ENCODE peak calls at places on chromosomes 6 and 20, in seven cellular contexts. P is OCI-LY7, F is PC-3, S is SK-N-SH, T is HCT116, I is GM23248, X is neural progenitor cell. N is an unnamed sample. For H3K4me1, the result is how much of the 10 kb centered on the place peaks cover.

GRCh38 chr20:44810391-44811149 is at the start of gene RIMS4:
- DNase-seq in P (no peak), F (no peak), S (peak), T (no peak), I (peak), X (peak), N (peak)

GRCh38 chr6:121901432-121901831 is 466.0 kb downstream of the GJA1 start:
- DNase-seq in P (no peak), F (no peak), S (no peak), T (no peak), I (no peak), X (no peak), N (no peak)

GRCh38 chr6:6008648-6009421 is 2.1 kb upstream of the NRN1 start:
- DNase-seq in P (peak), F (peak), S (peak), T (peak), I (peak), X (peak), N (peak)

GRCh38 chr6:116556065-116556464 is 2.5 kb downstream of the CALHM4 start:
- DNase-seq in P (no peak), F (peak), S (no peak), T (no peak), I (peak), X (no peak), N (no peak)

GRCh38 chr20:61556116-61556515 is 304.1 kb downstream of the CDH4 start:
- DNase-seq in P (no peak), F (no peak), S (no peak), T (no peak), I (peak), X (no peak), N (no peak)

GRCh38 chr20:13105864-13106457 is 97.2 kb downstream of the SPTLC3 start:
- DNase-seq in P (peak), F (peak), S (peak), T (peak), I (peak), X (peak), N (peak)

GRCh38 chr6:158849899-158850806 is 31.0 kb upstream of the EZR start:
- DNase-seq in P (no peak), F (peak), S (no peak), T (peak), I (peak), X (no peak), N (peak)

GRCh38 chr6:169990095-169991030 is 238.9 kb downstream of the ERMARD start:
- DNase-seq in P (peak), F (no peak), S (no peak), T (no peak), I (no peak), X (no peak), N (no peak)

GRCh38 chr6:158358450-158359077 is 46.3 kb downstream of the TULP4 start:
- DNase-seq in P (no peak), F (no peak), S (peak), T (no peak), I (no peak), X (no peak), N (no peak)

GRCh38 chr6:25138024-25138696 is 141.0 kb upstream of the CARMIL1 start:
- DNase-seq in P (peak), F (peak), S (peak), T (no peak), I (peak), X (no peak), N (peak)

GRCh38 chr6:76495909-76496308 is 423.4 kb upstream of the IMPG1 start:
- DNase-seq in P (peak), F (no peak), S (no peak), T (no peak), I (no peak), X (no peak), N (no peak)

GRCh38 chr6:128808856-128809255 is 74.1 kb upstream of the LAMA2 start:
- DNase-seq in P (no peak), F (no peak), S (no peak), T (no peak), I (no peak), X (no peak), N (no peak)

GRCh38 chr20:44532981-44533331 is 11.1 kb upstream of the SERINC3 start:
- DNase-seq in P (no peak), F (peak), S (no peak), T (no peak), I (peak), X (no peak), N (no peak)

GRCh38 chr6:84785676-84786075 is 21.3 kb upstream of the TBX18 start:
- DNase-seq in P (no peak), F (no peak), S (no peak), T (no peak), I (peak), X (no peak), N (no peak)

GRCh38 chr6:150352321-150353296 is 16.2 kb upstream of the IYD start:
- DNase-seq in P (no peak), F (peak), S (no peak), T (no peak), I (peak), X (no peak), N (no peak)

GRCh38 chr6:163459536-163459935 is 45.0 kb downstream of the QKI start:
- DNase-seq in P (no peak), F (no peak), S (no peak), T (no peak), I (no peak), X (no peak), N (no peak)

GRCh38 chr20:37480915-37481314 is 40.1 kb upstream of the NNAT start:
- DNase-seq in P (no peak), F (no peak), S (no peak), T (no peak), I (no peak), X (no peak), N (no peak)

GRCh38 chr20:47318027-47318595 is 38.4 kb downstream of the ZMYND8 start:
- DNase-seq in P (no peak), F (peak), S (no peak), T (no peak), I (peak), X (peak), N (no peak)

GRCh38 chr20:18267815-18268214 is 20.5 kb upstream of the ZNF133 start:
- DNase-seq in P (no peak), F (no peak), S (no peak), T (no peak), I (no peak), X (peak), N (no peak)

GRCh38 chr20:48658198-48658476 is 169.7 kb downstream of the PREX1 start:
- DNase-seq in P (no peak), F (no peak), S (no peak), T (no peak), I (no peak), X (no peak), N (no peak)

GRCh38 chr20:50193169-50193850 is 2.7 kb downstream of the CEBPB start:
- DNase-seq in P (no peak), F (peak), S (no peak), T (no peak), I (peak), X (no peak), N (peak)

GRCh38 chr6:44527191-44527960 is 139.9 kb downstream of the CDC5L start:
- DNase-seq in P (no peak), F (no peak), S (no peak), T (no peak), I (no peak), X (no peak), N (no peak)

GRCh38 chr6:147418523-147418922 is 90.0 kb upstream of the SAMD5 start:
- DNase-seq in P (no peak), F (no peak), S (no peak), T (no peak), I (no peak), X (no peak), N (no peak)

GRCh38 chr20:31674895-31675827 is 37.4 kb downstream of the COX4I2 start:
- DNase-seq in P (peak), F (peak), S (peak), T (no peak), I (peak), X (no peak), N (no peak)

GRCh38 chr6:50123686-50124085 is 74.0 kb upstream of the DEFB112 start:
- DNase-seq in P (no peak), F (no peak), S (no peak), T (no peak), I (no peak), X (no peak), N (no peak)

GRCh38 chr20:38926934-38927616 is 858 bp downstream of the FAM83D start:
- DNase-seq in P (peak), F (peak), S (no peak), T (no peak), I (peak), X (no peak), N (no peak)

GRCh38 chr6:81697564-81697963 is 54.9 kb downstream of the TENT5A start:
- DNase-seq in P (no peak), F (peak), S (no peak), T (no peak), I (no peak), X (no peak), N (peak)

GRCh38 chr6:169081264-169081663 is 172.4 kb downstream of the THBS2 start:
- DNase-seq in P (no peak), F (no peak), S (no peak), T (no peak), I (no peak), X (no peak), N (no peak)

GRCh38 chr6:213284-213683 is 79.0 kb upstream of the DUSP22 start:
- DNase-seq in P (no peak), F (no peak), S (no peak), T (no peak), I (no peak), X (no peak), N (no peak)

GRCh38 chr6:217048-217659 is 75.1 kb upstream of the DUSP22 start:
- DNase-seq in P (peak), F (no peak), S (peak), T (peak), I (peak), X (peak), N (peak)

GRCh38 chr6:214428-214827 is 77.9 kb upstream of the DUSP22 start:
- DNase-seq in P (no peak), F (no peak), S (no peak), T (no peak), I (no peak), X (no peak), N (no peak)

GRCh38 chr6:218153-219018 is 73.9 kb upstream of the DUSP22 start:
- DNase-seq in P (peak), F (no peak), S (no peak), T (no peak), I (no peak), X (no peak), N (no peak)

DNA sequence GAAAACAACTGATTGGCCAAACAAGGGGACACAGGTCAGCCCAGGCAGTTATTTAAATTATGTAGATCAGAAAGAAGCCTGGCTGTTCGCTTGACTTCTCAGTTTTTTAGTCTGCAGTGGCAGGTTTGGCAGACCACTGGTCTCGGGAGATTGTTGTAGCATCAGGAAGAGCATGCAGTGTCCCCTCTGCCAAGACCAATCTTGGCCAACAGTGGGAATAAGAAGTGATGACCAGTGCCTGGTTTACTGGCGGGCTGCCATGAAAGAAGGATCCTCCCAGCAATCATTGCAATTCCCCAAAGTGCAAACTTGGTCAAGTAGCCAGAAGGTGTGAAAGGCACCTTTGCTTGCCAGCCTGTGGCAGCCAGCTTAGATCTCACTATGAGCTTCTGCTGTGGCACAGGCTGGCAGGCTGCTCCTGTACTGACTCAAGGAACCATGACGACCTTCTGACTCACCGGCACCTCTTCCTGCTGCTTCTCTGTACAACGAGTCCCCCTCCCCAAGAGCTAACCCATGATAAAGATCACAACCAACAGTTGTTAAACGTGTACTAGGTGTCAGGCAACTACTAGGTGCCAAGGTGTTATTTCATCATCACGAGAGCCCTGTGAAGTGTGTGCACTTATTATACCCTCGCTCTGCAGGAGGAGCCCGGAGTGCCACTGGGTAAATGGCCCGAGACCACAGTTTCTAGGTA is 76.8 kb upstream of the DUSP22 start:
- DNase-seq in P (peak), F (peak), S (no peak), T (no peak), I (peak), X (no peak), N (no peak)
- TF ChIP-seq EZH2phosphoT487 in P (no peak), F (no peak), S (no peak), T (no peak), I (no peak), X (no peak), N (no peak)

DNA sequence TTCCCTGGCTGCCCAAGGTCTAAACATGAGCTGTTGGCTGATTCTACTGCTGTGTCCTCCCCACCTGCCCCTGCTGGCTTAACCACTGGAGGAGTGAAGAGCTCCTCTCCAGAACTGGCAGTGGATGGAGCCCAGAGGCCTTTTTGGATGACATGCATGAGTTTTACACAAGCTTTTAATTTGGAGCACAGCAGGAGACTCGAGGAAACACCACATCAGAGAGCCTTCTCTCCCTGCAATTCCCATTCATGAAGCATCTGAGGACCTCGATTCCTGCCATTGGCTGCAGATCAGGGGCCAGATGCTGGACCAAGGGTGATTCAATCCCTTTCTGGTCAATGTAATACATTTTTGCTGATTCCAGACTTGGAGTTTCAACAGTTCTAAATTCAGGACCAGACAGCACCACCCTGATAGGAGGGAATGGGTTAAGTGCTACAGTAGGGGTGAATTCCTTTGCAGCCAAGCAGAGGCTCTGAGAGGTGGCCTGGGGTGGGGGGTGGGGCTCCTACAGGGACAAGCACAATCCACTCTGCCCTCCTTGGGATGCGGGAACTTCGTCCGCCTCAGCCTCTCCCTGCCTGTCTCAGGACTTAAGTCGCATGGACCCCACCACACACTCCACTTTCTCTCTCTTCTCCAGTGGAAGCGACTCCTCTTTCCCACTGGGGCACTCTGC is 600 bp upstream of the PSORS1C1 start:
- DNase-seq in P (no peak), F (no peak), S (no peak), T (no peak), I (peak), X (no peak), N (peak)
- H3K4me3 ChIP-seq in P (no peak), F (no peak), S (peak), T (peak), I (peak), X (no peak), N (no peak)

GRCh38 chr6:87197547-87197946 is 42.2 kb downstream of the ZNF292 start:
- DNase-seq in P (no peak), F (no peak), S (no peak), T (no peak), I (no peak), X (no peak), N (no peak)
- H3K4me1 ChIP-seq in P (under half), F (under half), S (under half), T (under half), I (under half), X (under half), N (under half)

GRCh38 chr20:8756410-8756809 is 312.5 kb upstream of the PLCB4 start:
- DNase-seq in P (no peak), F (peak), S (no peak), T (peak), I (peak), X (no peak), N (peak)
- TF ChIP-seq EZH2phosphoT487 in P (no peak), F (no peak), S (no peak), T (no peak), I (no peak), X (no peak), N (no peak)

GRCh38 chr6:28725274-28725809 is 198.4 kb downstream of the TRIM27 start:
- DNase-seq in P (no peak), F (no peak), S (no peak), T (no peak), I (no peak), X (no peak), N (no peak)
- H3K4me3 ChIP-seq in P (no peak), F (peak), S (no peak), T (peak), I (no peak), X (no peak), N (no peak)

N was measured in hepatocyte.